ENCODE peak calls at places on chromosomes 11 and 22, in nine cellular contexts. One of them, this sample, is unnamed.

GRCh38 chr11:121722431-121723256 is 269.9 kb upstream of the SORL1-AS1 start:
- DNase-seq in T-helper 9 cell: no peak
- DNase-seq in activated T-cell treated with anti-CD3 and anti-CD28 coated beads, Interleukin-2, amount 50 U/mL, for 1 hour: no peak
- DNase-seq in DMS153: peak; percentile 80
- DNase-seq in glutamatergic neuron: peak; percentile 77
- DNase-seq in AG08395: peak; percentile 78
- DNase-seq in pancreas: peak; percentile 69
- DNase-seq in stimulated activated CD4-positive, alpha-beta T cell treated with anti-CD3 and anti-CD28 coated beads, Interleukin-15, amount 100 ng/mL, for 48 hours: no peak
- DNase-seq in KG1: no peak
- DNase-seq in this sample: no peak

GRCh38 chr11:112525844-112526590 is 265.4 kb upstream of the PLET1 start:
- DNase-seq in T-helper 9 cell: no peak
- DNase-seq in activated T-cell treated with anti-CD3 and anti-CD28 coated beads, Interleukin-2, amount 50 U/mL, for 1 hour: no peak
- DNase-seq in DMS153: no peak
- DNase-seq in glutamatergic neuron: no peak
- DNase-seq in AG08395: peak; percentile 10
- DNase-seq in pancreas: no peak
- DNase-seq in stimulated activated CD4-positive, alpha-beta T cell treated with anti-CD3 and anti-CD28 coated beads, Interleukin-15, amount 100 ng/mL, for 48 hours: no peak
- DNase-seq in KG1: no peak
- DNase-seq in this sample: no peak

GRCh38 chr11:55648027-55648426 is at the start of gene OR4S2:
- DNase-seq in T-helper 9 cell: no peak
- DNase-seq in activated T-cell treated with anti-CD3 and anti-CD28 coated beads, Interleukin-2, amount 50 U/mL, for 1 hour: no peak
- DNase-seq in DMS153: no peak
- DNase-seq in glutamatergic neuron: no peak
- DNase-seq in AG08395: no peak
- DNase-seq in pancreas: no peak
- DNase-seq in stimulated activated CD4-positive, alpha-beta T cell treated with anti-CD3 and anti-CD28 coated beads, Interleukin-15, amount 100 ng/mL, for 48 hours: no peak
- DNase-seq in KG1: no peak
- DNase-seq in this sample: no peak

GRCh38 chr11:26909429-26910009 is 84.4 kb upstream of the FIBIN start:
- DNase-seq in T-helper 9 cell: no peak
- DNase-seq in activated T-cell treated with anti-CD3 and anti-CD28 coated beads, Interleukin-2, amount 50 U/mL, for 1 hour: no peak
- DNase-seq in DMS153: no peak
- DNase-seq in glutamatergic neuron: no peak
- DNase-seq in AG08395: no peak
- DNase-seq in pancreas: no peak
- DNase-seq in stimulated activated CD4-positive, alpha-beta T cell treated with anti-CD3 and anti-CD28 coated beads, Interleukin-15, amount 100 ng/mL, for 48 hours: no peak
- DNase-seq in KG1: no peak
- DNase-seq in this sample: no peak

GRCh38 chr11:103110406-103110805 is 1.2 kb downstream of the DYNC2H1 start:
- DNase-seq in T-helper 9 cell: no peak
- DNase-seq in activated T-cell treated with anti-CD3 and anti-CD28 coated beads, Interleukin-2, amount 50 U/mL, for 1 hour: no peak
- DNase-seq in DMS153: no peak
- DNase-seq in glutamatergic neuron: no peak
- DNase-seq in AG08395: peak; percentile 28
- DNase-seq in pancreas: no peak
- DNase-seq in stimulated activated CD4-positive, alpha-beta T cell treated with anti-CD3 and anti-CD28 coated beads, Interleukin-15, amount 100 ng/mL, for 48 hours: no peak
- DNase-seq in KG1: no peak
- DNase-seq in this sample: no peak

GRCh38 chr22:25368271-25368670 is 148.8 kb downstream of the CRYBB2 start:
- DNase-seq in T-helper 9 cell: no peak
- DNase-seq in activated T-cell treated with anti-CD3 and anti-CD28 coated beads, Interleukin-2, amount 50 U/mL, for 1 hour: no peak
- DNase-seq in DMS153: no peak
- DNase-seq in glutamatergic neuron: no peak
- DNase-seq in AG08395: peak; percentile 89
- DNase-seq in pancreas: no peak
- DNase-seq in stimulated activated CD4-positive, alpha-beta T cell treated with anti-CD3 and anti-CD28 coated beads, Interleukin-15, amount 100 ng/mL, for 48 hours: no peak
- DNase-seq in KG1: no peak
- DNase-seq in this sample: no peak

GRCh38 chr22:38250642-38251354 is 22.0 kb downstream of the TMEM184B start:
- DNase-seq in T-helper 9 cell: no peak
- DNase-seq in activated T-cell treated with anti-CD3 and anti-CD28 coated beads, Interleukin-2, amount 50 U/mL, for 1 hour: no peak
- DNase-seq in DMS153: no peak
- DNase-seq in glutamatergic neuron: no peak
- DNase-seq in AG08395: no peak
- DNase-seq in pancreas: no peak
- DNase-seq in stimulated activated CD4-positive, alpha-beta T cell treated with anti-CD3 and anti-CD28 coated beads, Interleukin-15, amount 100 ng/mL, for 48 hours: no peak
- DNase-seq in KG1: no peak
- DNase-seq in this sample: no peak

GRCh38 chr11:66934971-66935779 is 23.0 kb downstream of the PC start:
- DNase-seq in T-helper 9 cell: no peak
- DNase-seq in activated T-cell treated with anti-CD3 and anti-CD28 coated beads, Interleukin-2, amount 50 U/mL, for 1 hour: no peak
- DNase-seq in DMS153: no peak
- DNase-seq in glutamatergic neuron: no peak
- DNase-seq in AG08395: peak; percentile 60
- DNase-seq in pancreas: no peak
- DNase-seq in stimulated activated CD4-positive, alpha-beta T cell treated with anti-CD3 and anti-CD28 coated beads, Interleukin-15, amount 100 ng/mL, for 48 hours: no peak
- DNase-seq in KG1: no peak
- DNase-seq in this sample: no peak

GRCh38 chr11:77724639-77725038 is 87.0 kb upstream of the CLNS1A start:
- DNase-seq in T-helper 9 cell: no peak
- DNase-seq in activated T-cell treated with anti-CD3 and anti-CD28 coated beads, Interleukin-2, amount 50 U/mL, for 1 hour: no peak
- DNase-seq in DMS153: no peak
- DNase-seq in glutamatergic neuron: peak; percentile 63
- DNase-seq in AG08395: no peak
- DNase-seq in pancreas: no peak
- DNase-seq in stimulated activated CD4-positive, alpha-beta T cell treated with anti-CD3 and anti-CD28 coated beads, Interleukin-15, amount 100 ng/mL, for 48 hours: no peak
- DNase-seq in KG1: no peak
- DNase-seq in this sample: no peak

GRCh38 chr11:110907629-110908028 is 195.4 kb upstream of the ARHGAP20 start:
- DNase-seq in T-helper 9 cell: no peak
- DNase-seq in activated T-cell treated with anti-CD3 and anti-CD28 coated beads, Interleukin-2, amount 50 U/mL, for 1 hour: no peak
- DNase-seq in DMS153: peak; percentile 53
- DNase-seq in glutamatergic neuron: no peak
- DNase-seq in AG08395: peak; percentile 34
- DNase-seq in pancreas: no peak
- DNase-seq in stimulated activated CD4-positive, alpha-beta T cell treated with anti-CD3 and anti-CD28 coated beads, Interleukin-15, amount 100 ng/mL, for 48 hours: no peak
- DNase-seq in KG1: peak; percentile 60
- DNase-seq in this sample: no peak

GRCh38 chr22:37222440-37222971 is 10.2 kb upstream of the SSTR3 start:
- DNase-seq in T-helper 9 cell: no peak
- DNase-seq in activated T-cell treated with anti-CD3 and anti-CD28 coated beads, Interleukin-2, amount 50 U/mL, for 1 hour: peak; percentile 49
- DNase-seq in DMS153: no peak
- DNase-seq in glutamatergic neuron: no peak
- DNase-seq in AG08395: no peak
- DNase-seq in pancreas: no peak
- DNase-seq in stimulated activated CD4-positive, alpha-beta T cell treated with anti-CD3 and anti-CD28 coated beads, Interleukin-15, amount 100 ng/mL, for 48 hours: peak; percentile 50
- DNase-seq in KG1: no peak
- DNase-seq in this sample: no peak

GRCh38 chr11:12853652-12854296 is 155.3 kb upstream of the RASSF10 start:
- DNase-seq in T-helper 9 cell: no peak
- DNase-seq in activated T-cell treated with anti-CD3 and anti-CD28 coated beads, Interleukin-2, amount 50 U/mL, for 1 hour: no peak
- DNase-seq in DMS153: no peak
- DNase-seq in glutamatergic neuron: no peak
- DNase-seq in AG08395: no peak
- DNase-seq in pancreas: peak; percentile 48
- DNase-seq in stimulated activated CD4-positive, alpha-beta T cell treated with anti-CD3 and anti-CD28 coated beads, Interleukin-15, amount 100 ng/mL, for 48 hours: no peak
- DNase-seq in KG1: no peak
- DNase-seq in this sample: no peak

GRCh38 chr22:38136607-38137006 is 26.1 kb upstream of the BAIAP2L2 start:
- DNase-seq in T-helper 9 cell: no peak
- DNase-seq in activated T-cell treated with anti-CD3 and anti-CD28 coated beads, Interleukin-2, amount 50 U/mL, for 1 hour: no peak
- DNase-seq in DMS153: no peak
- DNase-seq in glutamatergic neuron: no peak
- DNase-seq in AG08395: no peak
- DNase-seq in pancreas: no peak
- DNase-seq in stimulated activated CD4-positive, alpha-beta T cell treated with anti-CD3 and anti-CD28 coated beads, Interleukin-15, amount 100 ng/mL, for 48 hours: no peak
- DNase-seq in KG1: no peak
- DNase-seq in this sample: no peak

GRCh38 chr11:128716661-128717210 is 22.9 kb downstream of the FLI1 start:
- DNase-seq in T-helper 9 cell: peak; percentile 51
- DNase-seq in activated T-cell treated with anti-CD3 and anti-CD28 coated beads, Interleukin-2, amount 50 U/mL, for 1 hour: peak; percentile 54
- DNase-seq in DMS153: no peak
- DNase-seq in glutamatergic neuron: no peak
- DNase-seq in AG08395: no peak
- DNase-seq in pancreas: no peak
- DNase-seq in stimulated activated CD4-positive, alpha-beta T cell treated with anti-CD3 and anti-CD28 coated beads, Interleukin-15, amount 100 ng/mL, for 48 hours: no peak
- DNase-seq in KG1: no peak
- DNase-seq in this sample: no peak

GRCh38 chr11:59802639-59803176 is 7.9 kb downstream of the MRPL16 start:
- DNase-seq in T-helper 9 cell: peak; percentile 18
- DNase-seq in activated T-cell treated with anti-CD3 and anti-CD28 coated beads, Interleukin-2, amount 50 U/mL, for 1 hour: no peak
- DNase-seq in DMS153: peak; percentile 11
- DNase-seq in glutamatergic neuron: no peak
- DNase-seq in AG08395: peak; percentile 62
- DNase-seq in pancreas: no peak
- DNase-seq in stimulated activated CD4-positive, alpha-beta T cell treated with anti-CD3 and anti-CD28 coated beads, Interleukin-15, amount 100 ng/mL, for 48 hours: no peak
- DNase-seq in KG1: peak; percentile 58
- DNase-seq in this sample: no peak

GRCh38 chr11:80388536-80388935 is 947.7 kb upstream of the TENM4 start:
- DNase-seq in T-helper 9 cell: no peak
- DNase-seq in activated T-cell treated with anti-CD3 and anti-CD28 coated beads, Interleukin-2, amount 50 U/mL, for 1 hour: no peak
- DNase-seq in DMS153: no peak
- DNase-seq in glutamatergic neuron: no peak
- DNase-seq in AG08395: no peak
- DNase-seq in pancreas: no peak
- DNase-seq in stimulated activated CD4-positive, alpha-beta T cell treated with anti-CD3 and anti-CD28 coated beads, Interleukin-15, amount 100 ng/mL, for 48 hours: no peak
- DNase-seq in KG1: no peak
- DNase-seq in this sample: no peak

GRCh38 chr11:47946682-47947575 is 33.4 kb upstream of the PTPRJ start:
- DNase-seq in T-helper 9 cell: no peak
- DNase-seq in activated T-cell treated with anti-CD3 and anti-CD28 coated beads, Interleukin-2, amount 50 U/mL, for 1 hour: no peak
- DNase-seq in DMS153: no peak
- DNase-seq in glutamatergic neuron: no peak
- DNase-seq in AG08395: peak; percentile 98
- DNase-seq in pancreas: peak; percentile 64
- DNase-seq in stimulated activated CD4-positive, alpha-beta T cell treated with anti-CD3 and anti-CD28 coated beads, Interleukin-15, amount 100 ng/mL, for 48 hours: peak; percentile 17
- DNase-seq in KG1: no peak
- DNase-seq in this sample: no peak

GRCh38 chr22:32957093-32957835 is 100.9 kb downstream of the SYN3 start:
- DNase-seq in T-helper 9 cell: no peak
- DNase-seq in activated T-cell treated with anti-CD3 and anti-CD28 coated beads, Interleukin-2, amount 50 U/mL, for 1 hour: no peak
- DNase-seq in DMS153: no peak
- DNase-seq in glutamatergic neuron: no peak
- DNase-seq in AG08395: no peak
- DNase-seq in pancreas: no peak
- DNase-seq in stimulated activated CD4-positive, alpha-beta T cell treated with anti-CD3 and anti-CD28 coated beads, Interleukin-15, amount 100 ng/mL, for 48 hours: no peak
- DNase-seq in KG1: no peak
- DNase-seq in this sample: no peak

GRCh38 chr22:25388866-25389540 is 169.6 kb downstream of the CRYBB2 start:
- DNase-seq in T-helper 9 cell: no peak
- DNase-seq in activated T-cell treated with anti-CD3 and anti-CD28 coated beads, Interleukin-2, amount 50 U/mL, for 1 hour: no peak
- DNase-seq in DMS153: no peak
- DNase-seq in glutamatergic neuron: no peak
- DNase-seq in AG08395: no peak
- DNase-seq in pancreas: no peak
- DNase-seq in stimulated activated CD4-positive, alpha-beta T cell treated with anti-CD3 and anti-CD28 coated beads, Interleukin-15, amount 100 ng/mL, for 48 hours: no peak
- DNase-seq in KG1: no peak
- DNase-seq in this sample: no peak

GRCh38 chr22:37994049-37994448 is 9.7 kb upstream of the SOX10 start:
- DNase-seq in T-helper 9 cell: no peak
- DNase-seq in activated T-cell treated with anti-CD3 and anti-CD28 coated beads, Interleukin-2, amount 50 U/mL, for 1 hour: no peak
- DNase-seq in DMS153: no peak
- DNase-seq in glutamatergic neuron: no peak
- DNase-seq in AG08395: no peak
- DNase-seq in pancreas: no peak
- DNase-seq in stimulated activated CD4-positive, alpha-beta T cell treated with anti-CD3 and anti-CD28 coated beads, Interleukin-15, amount 100 ng/mL, for 48 hours: no peak
- DNase-seq in KG1: no peak
- DNase-seq in this sample: no peak

GRCh38 chr11:9461760-9462134 is 935 bp downstream of the ZNF143 start:
- DNase-seq in T-helper 9 cell: no peak
- DNase-seq in activated T-cell treated with anti-CD3 and anti-CD28 coated beads, Interleukin-2, amount 50 U/mL, for 1 hour: no peak
- DNase-seq in DMS153: no peak
- DNase-seq in glutamatergic neuron: no peak
- DNase-seq in AG08395: no peak
- DNase-seq in pancreas: no peak
- DNase-seq in stimulated activated CD4-positive, alpha-beta T cell treated with anti-CD3 and anti-CD28 coated beads, Interleukin-15, amount 100 ng/mL, for 48 hours: no peak
- DNase-seq in KG1: no peak
- DNase-seq in this sample: no peak

GRCh38 chr11:4076774-4077173 is 17.8 kb upstream of the RRM1 start:
- DNase-seq in T-helper 9 cell: no peak
- DNase-seq in activated T-cell treated with anti-CD3 and anti-CD28 coated beads, Interleukin-2, amount 50 U/mL, for 1 hour: no peak
- DNase-seq in DMS153: no peak
- DNase-seq in glutamatergic neuron: no peak
- DNase-seq in AG08395: no peak
- DNase-seq in pancreas: no peak
- DNase-seq in stimulated activated CD4-positive, alpha-beta T cell treated with anti-CD3 and anti-CD28 coated beads, Interleukin-15, amount 100 ng/mL, for 48 hours: no peak
- DNase-seq in KG1: no peak
- DNase-seq in this sample: no peak

GRCh38 chr22:29308791-29309262 is 2.4 kb downstream of the GAS2L1 start:
- DNase-seq in T-helper 9 cell: no peak
- DNase-seq in activated T-cell treated with anti-CD3 and anti-CD28 coated beads, Interleukin-2, amount 50 U/mL, for 1 hour: peak; percentile 22
- DNase-seq in DMS153: no peak
- DNase-seq in glutamatergic neuron: no peak
- DNase-seq in AG08395: peak; percentile 70
- DNase-seq in pancreas: no peak
- DNase-seq in stimulated activated CD4-positive, alpha-beta T cell treated with anti-CD3 and anti-CD28 coated beads, Interleukin-15, amount 100 ng/mL, for 48 hours: no peak
- DNase-seq in KG1: no peak
- DNase-seq in this sample: no peak

This sample was measured in activated B cell treated with CpG ODN at 0.5 μM for 24 hours.